ENCODE peak calls at places on chromosomes 11 and 22, in ten cellular contexts. B is spleen, X is aorta, Q is upper lobe of right lung, H is right lobe of liver, D is stomach, F is heart right ventricle, G is tibial artery, L is cardiac muscle cell, V is uterus. I is an unnamed sample.

GRCh38 chr22:31960767-31961166 is 16.4 kb downstream of the YWHAH start:
- DNase-seq in B (no peak), X (no peak), Q (no peak), H (no peak), D (no peak), F (no peak), G (no peak), L (no peak), V (no peak), I (no peak)

GRCh38 chr11:10272132-10272531 is 21.9 kb downstream of the SBF2 start:
- DNase-seq in B (no peak), X (no peak), Q (no peak), H (no peak), D (no peak), F (no peak), G (no peak), L (no peak), V (no peak), I (no peak)

GRCh38 chr22:26286091-26286780 is 117.0 kb downstream of the SEZ6L start:
- DNase-seq in B (no peak), X (no peak), Q (no peak), H (no peak), D (no peak), F (no peak), G (no peak), L (no peak), V (no peak), I (no peak)

GRCh38 chr11:64526356-64526755 is 64.7 kb upstream of the SLC22A12 start:
- DNase-seq in B (no peak), X (no peak), Q (peak; percentile 53), H (no peak), D (no peak), F (no peak), G (peak; percentile 46), L (no peak), V (no peak), I (no peak)

GRCh38 chr11:19084661-19085315 is 24.3 kb upstream of the MRGPRX2 start:
- DNase-seq in B (no peak), X (no peak), Q (no peak), H (no peak), D (no peak), F (no peak), G (no peak), L (no peak), V (no peak), I (no peak)

GRCh38 chr22:28930357-28931007 is 47.1 kb downstream of the ZNRF3 start:
- DNase-seq in B (no peak), X (peak; percentile 8), Q (no peak), H (no peak), D (no peak), F (no peak), G (no peak), L (no peak), V (no peak), I (no peak)

GRCh38 chr11:68973219-68973618 is 7.6 kb downstream of the MRGPRD start:
- DNase-seq in B (peak; percentile 6), X (peak; percentile 31), Q (peak; percentile 3), H (peak; percentile 18), D (no peak), F (no peak), G (peak; percentile 1), L (no peak), V (peak; percentile 0), I (no peak)

GRCh38 chr11:113465786-113466185 is 9.4 kb downstream of the DRD2 start:
- DNase-seq in B (no peak), X (no peak), Q (no peak), H (no peak), D (no peak), F (no peak), G (no peak), L (no peak), V (no peak), I (no peak)

GRCh38 chr11:103488021-103488420 is 378.8 kb downstream of the DYNC2H1 start:
- DNase-seq in B (no peak), X (no peak), Q (no peak), H (no peak), D (no peak), F (no peak), G (no peak), L (no peak), V (no peak), I (no peak)

GRCh38 chr11:17479284-17480214 is 2.9 kb upstream of the ABCC8 start:
- DNase-seq in B (no peak), X (no peak), Q (no peak), H (no peak), D (peak; percentile 53), F (no peak), G (no peak), L (peak; percentile 76), V (no peak), I (peak; percentile 68)

GRCh38 chr11:20759541-20759940 is 90.2 kb downstream of the NELL1 start:
- DNase-seq in B (no peak), X (no peak), Q (no peak), H (no peak), D (no peak), F (no peak), G (no peak), L (no peak), V (no peak), I (no peak)

GRCh38 chr22:20550057-20550817 is 42.8 kb downstream of the MED15 start:
- DNase-seq in B (peak; percentile 56), X (peak; percentile 44), Q (no peak), H (no peak), D (no peak), F (no peak), G (peak; percentile 41), L (no peak), V (peak; percentile 14), I (no peak)

GRCh38 chr22:25012743-25013142 is 60.2 kb downstream of the KIAA1671 start:
- DNase-seq in B (no peak), X (no peak), Q (no peak), H (no peak), D (no peak), F (no peak), G (no peak), L (no peak), V (no peak), I (no peak)

GRCh38 chr22:25014896-25015755 is 62.6 kb downstream of the KIAA1671 start:
- DNase-seq in B (no peak), X (no peak), Q (no peak), H (no peak), D (no peak), F (no peak), G (no peak), L (peak; percentile 45), V (no peak), I (no peak)

GRCh38 chr22:25016311-25016710 is 63.8 kb downstream of the KIAA1671 start:
- DNase-seq in B (no peak), X (no peak), Q (no peak), H (no peak), D (no peak), F (no peak), G (no peak), L (no peak), V (no peak), I (no peak)

GRCh38 chr22:25018009-25018408 is 65.5 kb downstream of the KIAA1671 start:
- DNase-seq in B (no peak), X (no peak), Q (no peak), H (no peak), D (no peak), F (no peak), G (no peak), L (no peak), V (no peak), I (no peak)

GRCh38 chr22:25013634-25014033 is 61.1 kb downstream of the KIAA1671 start:
- DNase-seq in B (no peak), X (no peak), Q (no peak), H (no peak), D (no peak), F (no peak), G (no peak), L (no peak), V (no peak), I (peak; percentile 87)
- H3K27ac ChIP-seq in B (no peak overlapping the region), X (no peak overlapping the region), Q (peak overlapping the region; percentile 70), H (no peak overlapping the region), D (peak overlapping the region; percentile 26), F (peak overlapping the region; percentile 31), G (no peak overlapping the region), L (peak overlapping the region; percentile 87), V (peak overlapping the region; percentile 35), I (peak overlapping the region; percentile 82)

DNA sequence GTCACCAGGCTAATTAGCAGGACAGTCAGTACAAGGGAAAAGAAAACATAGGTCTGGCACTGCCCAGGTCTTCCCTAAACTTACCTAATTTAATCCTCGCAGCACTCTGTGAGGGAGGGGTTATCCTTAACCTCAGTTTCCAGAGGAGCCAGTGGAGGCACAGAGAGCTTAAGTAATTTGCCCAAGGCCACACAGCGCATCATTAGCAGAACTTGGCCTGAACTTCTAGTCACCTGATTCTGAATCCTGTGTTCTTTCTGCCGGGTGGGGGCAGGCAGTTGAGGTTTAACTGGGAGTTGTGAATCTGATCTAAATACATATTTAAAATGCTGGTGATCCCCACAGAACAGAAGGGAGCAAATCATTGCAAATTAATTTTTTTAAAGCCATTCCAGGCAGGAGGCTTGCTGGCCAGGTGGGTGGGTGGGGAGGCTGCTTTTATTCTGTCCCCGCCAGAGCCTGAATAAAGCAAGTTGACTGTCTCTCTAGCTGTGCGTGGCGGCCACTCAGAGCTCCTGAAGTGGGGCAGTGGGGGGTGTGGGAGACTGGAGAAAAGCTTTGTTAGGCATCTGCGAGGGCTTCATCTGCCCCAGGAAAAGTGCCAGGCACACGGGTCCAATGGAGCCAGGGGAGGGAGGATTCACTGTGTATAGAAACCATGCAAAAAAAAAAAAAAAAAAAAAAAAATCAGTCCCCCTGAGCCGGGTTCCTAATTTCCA is 66.1 kb downstream of the NFAM1 start:
- DNase-seq in B (no peak), X (no peak), Q (no peak), H (no peak), D (no peak), F (no peak), G (no peak), L (no peak), V (no peak), I (no peak)
- H3K4me3 ChIP-seq in B (no peak overlapping the region), X (no peak overlapping the region), Q (no peak overlapping the region), H (no peak overlapping the region), D (no peak overlapping the region), F (no peak overlapping the region), G (no peak overlapping the region), L (no peak overlapping the region), V (no peak overlapping the region), I (no peak overlapping the region)

DNA sequence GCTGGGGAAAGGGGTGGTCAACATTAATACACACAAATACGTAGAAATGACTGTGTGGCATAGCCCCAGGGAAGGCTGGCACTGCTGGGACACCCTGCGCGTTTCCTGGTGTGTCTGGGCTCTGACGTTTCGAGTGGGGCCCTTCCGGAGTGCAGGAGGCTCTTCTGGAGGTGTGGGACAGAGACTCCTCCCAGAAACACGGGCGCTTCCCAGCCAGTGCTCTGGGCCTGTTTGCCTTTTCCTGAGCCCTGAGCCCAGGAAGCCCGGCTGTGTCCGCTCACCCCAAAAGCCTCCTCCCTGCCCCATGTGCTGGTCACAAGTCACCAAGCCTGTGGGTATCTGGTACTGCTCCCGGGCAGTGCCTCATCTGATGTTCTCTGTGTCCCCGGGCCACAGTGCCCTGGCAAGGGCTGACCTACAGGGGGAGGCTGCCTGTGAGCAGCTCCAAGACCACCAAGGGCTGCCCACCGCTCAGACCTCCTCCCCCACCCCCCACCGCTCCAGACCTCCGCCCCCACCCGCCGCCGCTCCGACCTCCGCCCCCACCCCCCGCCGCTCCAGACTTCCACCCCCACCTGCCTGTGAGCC is 1133.3 kb downstream of the BRD1 start:
- DNase-seq in B (no peak), X (no peak), Q (no peak), H (no peak), D (no peak), F (no peak), G (no peak), L (no peak), V (no peak), I (no peak)
- H3K9me3 ChIP-seq in B (no peaks in the 10 kb centered on the region), X (no peaks in the 10 kb centered on the region), Q (no peaks in the 10 kb centered on the region), H (no peaks in the 10 kb centered on the region), D (no peaks in the 10 kb centered on the region), F (no peaks in the 10 kb centered on the region), G (no peaks in the 10 kb centered on the region), L (no peaks in the 10 kb centered on the region), V (no peaks in the 10 kb centered on the region), I (no peaks in the 10 kb centered on the region)

GRCh38 chr22:44728761-44729261 is 23.6 kb upstream of the ARHGAP8 start:
- DNase-seq in B (no peak), X (no peak), Q (no peak), H (peak; percentile 47), D (no peak), F (peak; percentile 45), G (no peak), L (no peak), V (peak; percentile 67), I (no peak)
- H3K27ac ChIP-seq in B (peak overlapping the region; percentile 78), X (no peak overlapping the region), Q (peak overlapping the region; percentile 70), H (no peak overlapping the region), D (peak overlapping the region; percentile 67), F (peak overlapping the region; percentile 60), G (no peak overlapping the region), L (no peak overlapping the region), V (peak overlapping the region; percentile 65), I (peak overlapping the region; percentile 29)